ENCODE peak calls at places on chromosome 22, in four cellular contexts. One of them, this sample, is unnamed.

GRCh38 chr22:37431811-37432707 is 4.8 kb upstream of the ELFN2 start:
- DNase-seq in fibroblast of mammary gland: peak
- DNase-seq in suprapubic skin: no peak
- DNase-seq in cardiac fibroblast: peak
- DNase-seq in this sample: peak

GRCh38 chr22:38923463-38924196 is 33.8 kb upstream of the APOBEC3A start:
- DNase-seq in suprapubic skin: no peak
- DNase-seq in cardiac fibroblast: peak
- DNase-seq in fibroblast of mammary gland: peak
- DNase-seq in this sample: peak

GRCh38 chr22:42549329-42550060 is 4.3 kb upstream of the SERHL2 start:
- DNase-seq in fibroblast of mammary gland: no peak
- DNase-seq in cardiac fibroblast: no peak
- DNase-seq in suprapubic skin: no peak
- DNase-seq in this sample: no peak

GRCh38 chr22:45575173-45575572 is 72.5 kb downstream of the FBLN1 start:
- DNase-seq in fibroblast of mammary gland: no peak
- DNase-seq in cardiac fibroblast: no peak
- DNase-seq in suprapubic skin: no peak
- DNase-seq in this sample: no peak

GRCh38 chr22:24423519-24424000 is 3.8 kb upstream of the ADORA2A start:
- DNase-seq in fibroblast of mammary gland: no peak
- DNase-seq in cardiac fibroblast: peak
- DNase-seq in suprapubic skin: no peak
- DNase-seq in this sample: peak

GRCh38 chr22:27801616-27802388 is at the start of gene MN1:
- DNase-seq in cardiac fibroblast: peak
- DNase-seq in fibroblast of mammary gland: peak
- DNase-seq in suprapubic skin: no peak
- DNase-seq in this sample: peak

GRCh38 chr22:43988960-43989359 is 33.7 kb downstream of the SAMM50 start:
- DNase-seq in suprapubic skin: no peak
- DNase-seq in fibroblast of mammary gland: no peak
- DNase-seq in cardiac fibroblast: no peak
- DNase-seq in this sample: no peak

GRCh38 chr22:37726240-37726887 is 29.5 kb downstream of the TRIOBP start:
- DNase-seq in fibroblast of mammary gland: peak
- DNase-seq in cardiac fibroblast: peak
- DNase-seq in suprapubic skin: no peak
- DNase-seq in this sample: peak

GRCh38 chr22:17890892-17891291 is 116.6 kb upstream of the BID start:
- DNase-seq in suprapubic skin: no peak
- DNase-seq in fibroblast of mammary gland: peak
- DNase-seq in cardiac fibroblast: no peak
- DNase-seq in this sample: no peak

GRCh38 chr22:45777046-45777851 is 105.6 kb downstream of the ATXN10 start:
- DNase-seq in cardiac fibroblast: no peak
- DNase-seq in suprapubic skin: no peak
- DNase-seq in fibroblast of mammary gland: no peak
- DNase-seq in this sample: peak

GRCh38 chr22:24593810-24594568 is 1.1 kb upstream of the LRRC75B start:
- DNase-seq in cardiac fibroblast: no peak
- DNase-seq in fibroblast of mammary gland: no peak
- DNase-seq in suprapubic skin: no peak
- DNase-seq in this sample: no peak

GRCh38 chr22:37017356-37017755 is 1.9 kb downstream of the TST start:
- DNase-seq in cardiac fibroblast: no peak
- DNase-seq in fibroblast of mammary gland: no peak
- DNase-seq in suprapubic skin: no peak
- DNase-seq in this sample: no peak

GRCh38 chr22:30453731-30454510 is 17.9 kb downstream of the SEC14L3 start:
- DNase-seq in suprapubic skin: no peak
- DNase-seq in fibroblast of mammary gland: no peak
- DNase-seq in cardiac fibroblast: peak
- DNase-seq in this sample: peak

GRCh38 chr22:45664136-45664646 is 7.4 kb upstream of the ATXN10 start:
- DNase-seq in cardiac fibroblast: no peak
- DNase-seq in suprapubic skin: no peak
- DNase-seq in fibroblast of mammary gland: no peak
- DNase-seq in this sample: no peak

GRCh38 chr22:28464179-28464578 is 215.5 kb downstream of the TTC28 start:
- DNase-seq in cardiac fibroblast: peak
- DNase-seq in fibroblast of mammary gland: no peak
- DNase-seq in suprapubic skin: no peak
- DNase-seq in this sample: no peak

GRCh38 chr22:26903030-26903856 is 245.9 kb downstream of the MIAT start:
- DNase-seq in suprapubic skin: no peak
- DNase-seq in cardiac fibroblast: no peak
- DNase-seq in fibroblast of mammary gland: no peak
- DNase-seq in this sample: no peak

GRCh38 chr22:28931844-28932561 is 48.6 kb downstream of the ZNRF3 start:
- DNase-seq in suprapubic skin: no peak
- DNase-seq in cardiac fibroblast: no peak
- DNase-seq in fibroblast of mammary gland: no peak
- DNase-seq in this sample: no peak

GRCh38 chr22:42305967-42306366 is 35.5 kb upstream of the TCF20 start:
- DNase-seq in fibroblast of mammary gland: no peak
- DNase-seq in cardiac fibroblast: no peak
- DNase-seq in suprapubic skin: no peak
- DNase-seq in this sample: no peak

GRCh38 chr22:40792451-40792850 is 26.7 kb downstream of the SLC25A17 start:
- DNase-seq in cardiac fibroblast: no peak
- DNase-seq in fibroblast of mammary gland: no peak
- DNase-seq in suprapubic skin: no peak
- DNase-seq in this sample: no peak
- H3K4me3 ChIP-seq in cardiac fibroblast: no peak
- H3K4me3 ChIP-seq in fibroblast of mammary gland: no peak
- H3K4me3 ChIP-seq in suprapubic skin: no peak
- H3K4me3 ChIP-seq in this sample: no peak

GRCh38 chr22:19766235-19766505 is 5.6 kb downstream of the TBX1 start:
- DNase-seq in fibroblast of mammary gland: no peak
- DNase-seq in suprapubic skin: no peak
- DNase-seq in cardiac fibroblast: no peak
- DNase-seq in this sample: no peak

GRCh38 chr22:19767427-19768380 is 7.1 kb downstream of the TBX1 start:
- DNase-seq in fibroblast of mammary gland: no peak
- DNase-seq in suprapubic skin: no peak
- DNase-seq in cardiac fibroblast: no peak
- DNase-seq in this sample: no peak

GRCh38 chr22:19764636-19765476 is 4.3 kb downstream of the TBX1 start:
- DNase-seq in suprapubic skin: no peak
- DNase-seq in cardiac fibroblast: no peak
- DNase-seq in fibroblast of mammary gland: no peak
- DNase-seq in this sample: no peak

GRCh38 chr22:19765477-19766234 is 5.1 kb downstream of the TBX1 start:
- DNase-seq in fibroblast of mammary gland: no peak
- DNase-seq in cardiac fibroblast: no peak
- DNase-seq in suprapubic skin: no peak
- DNase-seq in this sample: no peak

GRCh38 chr22:19766506-19767426 is 6.2 kb downstream of the TBX1 start:
- DNase-seq in cardiac fibroblast: no peak
- DNase-seq in suprapubic skin: no peak
- DNase-seq in fibroblast of mammary gland: no peak
- DNase-seq in this sample: no peak
- H3K4me3 ChIP-seq in cardiac fibroblast: peak
- H3K4me3 ChIP-seq in suprapubic skin: peak
- H3K4me3 ChIP-seq in fibroblast of mammary gland: no peak
- H3K4me3 ChIP-seq in this sample: no peak

GRCh38 chr22:33047744-33048143 is 10.4 kb downstream of the SYN3 start:
- DNase-seq in cardiac fibroblast: no peak
- DNase-seq in fibroblast of mammary gland: no peak
- DNase-seq in suprapubic skin: no peak
- DNase-seq in this sample: no peak
- H3K4me3 ChIP-seq in cardiac fibroblast: no peak
- H3K4me3 ChIP-seq in fibroblast of mammary gland: no peak
- H3K4me3 ChIP-seq in suprapubic skin: no peak
- H3K4me3 ChIP-seq in this sample: no peak

GRCh38 chr22:22932512-22932941 is 44.9 kb downstream of the IGLL5 start:
- DNase-seq in fibroblast of mammary gland: no peak
- DNase-seq in cardiac fibroblast: no peak
- DNase-seq in suprapubic skin: no peak
- DNase-seq in this sample: no peak
- H3K4me3 ChIP-seq in fibroblast of mammary gland: no peak
- H3K4me3 ChIP-seq in cardiac fibroblast: no peak
- H3K4me3 ChIP-seq in suprapubic skin: no peak
- H3K4me3 ChIP-seq in this sample: no peak

DNA sequence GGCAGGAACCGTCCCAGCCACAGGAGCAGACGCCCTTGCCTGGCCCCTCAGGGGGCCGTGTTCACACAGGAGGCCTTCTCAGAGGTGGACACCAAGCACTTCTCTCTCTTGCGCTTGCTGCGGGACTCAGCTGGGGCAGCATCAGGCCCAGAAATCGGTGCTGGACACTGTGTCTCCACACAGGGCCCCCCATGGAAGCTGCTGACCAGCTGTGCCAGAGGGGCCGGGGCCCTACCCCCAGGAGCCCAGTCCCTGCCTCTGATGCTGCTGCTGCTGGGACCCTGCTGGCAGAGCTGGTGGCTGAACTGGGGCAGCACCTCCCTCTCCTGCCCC is 4.0 kb downstream of the PLXNB2 start:
- DNase-seq in fibroblast of mammary gland: no peak
- DNase-seq in suprapubic skin: no peak
- DNase-seq in cardiac fibroblast: no peak
- DNase-seq in this sample: no peak
- H3K4me3 ChIP-seq in fibroblast of mammary gland: no peak
- H3K4me3 ChIP-seq in suprapubic skin: peak
- H3K4me3 ChIP-seq in cardiac fibroblast: no peak
- H3K4me3 ChIP-seq in this sample: no peak

DNA sequence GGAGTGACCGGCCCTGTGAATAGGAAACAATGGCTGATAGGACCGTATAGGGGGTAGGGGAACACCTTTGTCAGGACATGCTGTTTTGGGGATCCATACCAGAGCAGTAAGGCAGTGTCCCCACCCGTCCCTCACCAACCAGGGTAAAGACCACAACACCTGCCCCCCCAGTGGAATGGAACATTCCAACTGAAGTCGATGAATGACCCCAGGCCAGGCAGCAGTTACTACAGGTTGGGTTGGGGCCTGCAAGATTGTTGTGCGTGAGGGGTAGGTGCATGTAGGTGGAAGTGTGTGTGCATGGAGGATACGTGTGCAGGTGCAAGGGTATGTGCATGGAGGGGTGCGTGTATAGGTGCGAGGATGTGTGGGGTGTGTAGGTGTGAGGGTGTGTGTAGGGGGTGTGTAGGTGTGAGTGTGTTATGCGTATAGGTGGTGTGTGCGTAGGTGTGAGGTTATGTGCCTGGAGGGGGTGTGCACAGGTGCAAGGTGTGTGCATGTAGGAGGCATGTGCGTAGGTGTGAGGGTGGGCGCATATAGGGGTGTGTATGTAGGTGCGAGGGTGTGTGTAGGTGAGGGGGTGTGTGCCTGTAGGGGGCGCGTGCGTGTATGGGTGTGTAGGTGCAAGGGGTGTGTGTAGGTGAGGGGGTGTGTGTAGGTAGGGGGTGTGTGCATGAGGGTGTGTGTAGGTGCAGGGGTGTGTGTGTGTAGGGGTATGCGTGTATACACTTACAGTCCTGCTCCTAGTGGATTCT is 32.9 kb downstream of the PISD start:
- DNase-seq in cardiac fibroblast: no peak
- DNase-seq in suprapubic skin: no peak
- DNase-seq in fibroblast of mammary gland: no peak
- DNase-seq in this sample: no peak
- H3K4me3 ChIP-seq in cardiac fibroblast: peak
- H3K4me3 ChIP-seq in suprapubic skin: peak
- H3K4me3 ChIP-seq in fibroblast of mammary gland: peak
- H3K4me3 ChIP-seq in this sample: peak

GRCh38 chr22:21031545-21032036 is 770 bp downstream of the SLC7A4 start:
- DNase-seq in fibroblast of mammary gland: no peak
- DNase-seq in suprapubic skin: no peak
- DNase-seq in cardiac fibroblast: no peak
- DNase-seq in this sample: no peak
- H3K4me3 ChIP-seq in fibroblast of mammary gland: no peak
- H3K4me3 ChIP-seq in suprapubic skin: peak
- H3K4me3 ChIP-seq in cardiac fibroblast: no peak
- H3K4me3 ChIP-seq in this sample: no peak

GRCh38 chr22:20211409-20211996 is 56.6 kb downstream of the RTN4R start:
- DNase-seq in cardiac fibroblast: no peak
- DNase-seq in suprapubic skin: no peak
- DNase-seq in fibroblast of mammary gland: no peak
- DNase-seq in this sample: no peak
- H3K4me3 ChIP-seq in cardiac fibroblast: peak
- H3K4me3 ChIP-seq in suprapubic skin: no peak
- H3K4me3 ChIP-seq in fibroblast of mammary gland: peak
- H3K4me3 ChIP-seq in this sample: no peak

GRCh38 chr22:49417326-49417725 is 410.3 kb downstream of the BRD1 start:
- DNase-seq in fibroblast of mammary gland: no peak
- DNase-seq in cardiac fibroblast: no peak
- DNase-seq in suprapubic skin: no peak
- DNase-seq in this sample: no peak

GRCh38 chr22:49419661-49420060 is 408.0 kb downstream of the BRD1 start:
- DNase-seq in cardiac fibroblast: no peak
- DNase-seq in fibroblast of mammary gland: no peak
- DNase-seq in suprapubic skin: no peak
- DNase-seq in this sample: no peak

GRCh38 chr22:49418341-49418894 is 409.3 kb downstream of the BRD1 start:
- DNase-seq in cardiac fibroblast: no peak
- DNase-seq in fibroblast of mammary gland: no peak
- DNase-seq in suprapubic skin: no peak
- DNase-seq in this sample: no peak

GRCh38 chr22:49417833-49418232 is 409.8 kb downstream of the BRD1 start:
- DNase-seq in suprapubic skin: no peak
- DNase-seq in cardiac fibroblast: no peak
- DNase-seq in fibroblast of mammary gland: no peak
- DNase-seq in this sample: no peak

DNA sequence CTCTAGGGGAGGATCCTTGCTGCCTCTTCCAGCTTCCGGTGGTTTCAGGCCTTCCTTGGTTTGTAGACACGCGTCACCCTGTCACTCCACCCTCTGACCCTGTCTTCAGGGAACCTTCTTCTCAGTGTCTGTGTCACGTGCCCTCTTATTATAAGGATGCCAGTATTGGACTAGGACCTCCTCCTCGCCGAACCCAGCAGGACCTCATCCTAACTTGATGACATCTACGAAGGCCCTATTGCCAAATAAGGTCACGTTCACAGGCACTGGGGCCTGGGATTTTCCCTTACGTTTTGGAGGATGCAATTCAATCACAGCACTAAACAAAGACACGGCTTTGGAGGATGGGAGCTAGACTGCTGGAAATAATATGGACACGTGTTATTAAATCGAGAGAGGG is 408.7 kb downstream of the BRD1 start:
- DNase-seq in suprapubic skin: no peak
- DNase-seq in fibroblast of mammary gland: no peak
- DNase-seq in cardiac fibroblast: no peak
- DNase-seq in this sample: no peak
- H3K4me3 ChIP-seq in suprapubic skin: no peak
- H3K4me3 ChIP-seq in fibroblast of mammary gland: no peak
- H3K4me3 ChIP-seq in cardiac fibroblast: no peak
- H3K4me3 ChIP-seq in this sample: no peak